ENCODE peak calls at places on chromosome 16, in four cellular contexts. Q, H, N and G are unnamed samples.

GRCh38 chr16:20372696-20373095 is 20.2 kb upstream of the UMOD start:
- DNase-seq in Q (no peak), H (no peak), N (no peak), G (no peak)

GRCh38 chr16:752008-752315 is 8.6 kb upstream of the MSLN start:
- DNase-seq in Q (no peak), H (no peak), N (no peak), G (no peak)

GRCh38 chr16:69283851-69284250 is 27.3 kb upstream of the VPS4A start:
- DNase-seq in Q (no peak), H (peak; percentile 13), N (no peak), G (no peak)

GRCh38 chr16:1884155-1884760 is 12.3 kb upstream of the MEIOB start:
- DNase-seq in Q (peak; percentile 57), H (peak; percentile 51), N (no peak), G (no peak)

GRCh38 chr16:10128397-10129258 is 53.6 kb downstream of the GRIN2A start:
- DNase-seq in Q (no peak), H (no peak), N (no peak), G (no peak)

GRCh38 chr16:11118479-11118878 is 137.5 kb downstream of the SOCS1 start:
- DNase-seq in Q (no peak), H (peak; percentile 50), N (no peak), G (no peak)

GRCh38 chr16:48041861-48042435 is 113.8 kb downstream of the ABCC12 start:
- DNase-seq in Q (no peak), H (no peak), N (peak; percentile 22), G (no peak)

GRCh38 chr16:11738742-11739544 is 3.7 kb downstream of the TXNDC11 start:
- DNase-seq in Q (no peak), H (no peak), N (no peak), G (no peak)

GRCh38 chr16:83835972-83836566 is 28.3 kb downstream of the HSBP1 start:
- DNase-seq in Q (no peak), H (peak; percentile 88), N (peak; percentile 36), G (no peak)

GRCh38 chr16:24478401-24478800 is 61.0 kb upstream of the RBBP6 start:
- DNase-seq in Q (no peak), H (no peak), N (no peak), G (no peak)

GRCh38 chr16:67456383-67457140 is 24.4 kb downstream of the ATP6V0D1 start:
- DNase-seq in Q (peak; percentile 51), H (peak; percentile 55), N (no peak), G (no peak)

GRCh38 chr16:69108069-69108904 is 2.8 kb downstream of the HAS3 start:
- DNase-seq in Q (peak; percentile 45), H (no peak), N (no peak), G (peak; percentile 36)

GRCh38 chr16:8572919-8573724 is 17.2 kb downstream of the TMEM114 start:
- DNase-seq in Q (peak; percentile 50), H (peak; percentile 82), N (no peak), G (no peak)

GRCh38 chr16:61681124-61681523 is 355.1 kb downstream of the CDH8 start:
- DNase-seq in Q (no peak), H (no peak), N (no peak), G (no peak)

GRCh38 chr16:71610936-71611871 is 14.8 kb upstream of the MARVELD3 start:
- DNase-seq in Q (peak; percentile 91), H (peak; percentile 74), N (peak; percentile 67), G (no peak)

GRCh38 chr16:73949574-73950348 is 346.9 kb upstream of the PSMD7 start:
- DNase-seq in Q (no peak), H (peak; percentile 67), N (peak; percentile 69), G (no peak)

GRCh38 chr16:89917773-89918452 is 749 bp upstream of the MC1R start:
- DNase-seq in Q (peak; percentile 82), H (peak; percentile 93), N (peak; percentile 68), G (no peak)

GRCh38 chr16:8572063-8572918 is 18.0 kb downstream of the TMEM114 start:
- DNase-seq in Q (no peak), H (no peak), N (no peak), G (no peak)

GRCh38 chr16:1081734-1082265 is 9.3 kb downstream of the SSTR5 start:
- DNase-seq in Q (no peak), H (no peak), N (no peak), G (no peak)

GRCh38 chr16:28915181-28915580 is 9.9 kb downstream of the RABEP2 start:
- DNase-seq in Q (no peak), H (peak; percentile 54), N (no peak), G (no peak)

GRCh38 chr16:10552998-10553491 is 27.4 kb downstream of the EMP2 start:
- DNase-seq in Q (peak; percentile 37), H (no peak), N (no peak), G (no peak)

DNA sequence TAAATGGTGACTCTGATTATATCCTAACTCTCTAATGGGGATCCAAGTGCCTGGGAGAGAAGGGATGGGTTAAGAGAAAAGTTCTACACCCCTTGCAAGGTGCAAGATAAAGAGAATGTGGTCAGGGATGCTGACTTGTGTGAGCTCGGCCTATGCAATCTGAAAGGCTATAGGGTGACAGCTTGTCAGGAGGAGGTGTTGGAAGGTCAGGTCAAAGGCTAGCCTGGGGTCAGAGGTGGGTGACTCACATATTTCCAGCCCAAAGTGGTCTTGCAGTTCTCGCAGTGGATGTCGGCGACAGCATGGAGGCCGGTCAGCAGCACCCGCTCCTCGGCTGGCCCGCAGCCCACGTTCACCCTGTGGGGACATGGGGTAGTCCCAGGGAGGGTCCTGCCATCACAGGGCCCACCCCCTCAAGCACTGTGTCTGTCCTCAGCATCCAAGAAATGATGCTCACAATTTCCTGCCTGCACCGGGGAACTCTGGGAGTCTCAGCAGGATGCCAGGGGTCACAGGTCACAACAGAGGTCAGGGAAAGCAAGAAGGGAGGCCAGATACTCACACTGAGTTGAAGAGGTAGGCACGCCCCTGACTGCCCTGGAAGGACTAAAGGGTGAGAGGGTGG is 1.4 kb downstream of the YPEL3 start:
- DNase-seq in Q (no peak), H (no peak), N (no peak), G (no peak)
- TF ChIP-seq CTCF in Q (no peak), H (no peak), N (no peak), G (no peak)

DNA sequence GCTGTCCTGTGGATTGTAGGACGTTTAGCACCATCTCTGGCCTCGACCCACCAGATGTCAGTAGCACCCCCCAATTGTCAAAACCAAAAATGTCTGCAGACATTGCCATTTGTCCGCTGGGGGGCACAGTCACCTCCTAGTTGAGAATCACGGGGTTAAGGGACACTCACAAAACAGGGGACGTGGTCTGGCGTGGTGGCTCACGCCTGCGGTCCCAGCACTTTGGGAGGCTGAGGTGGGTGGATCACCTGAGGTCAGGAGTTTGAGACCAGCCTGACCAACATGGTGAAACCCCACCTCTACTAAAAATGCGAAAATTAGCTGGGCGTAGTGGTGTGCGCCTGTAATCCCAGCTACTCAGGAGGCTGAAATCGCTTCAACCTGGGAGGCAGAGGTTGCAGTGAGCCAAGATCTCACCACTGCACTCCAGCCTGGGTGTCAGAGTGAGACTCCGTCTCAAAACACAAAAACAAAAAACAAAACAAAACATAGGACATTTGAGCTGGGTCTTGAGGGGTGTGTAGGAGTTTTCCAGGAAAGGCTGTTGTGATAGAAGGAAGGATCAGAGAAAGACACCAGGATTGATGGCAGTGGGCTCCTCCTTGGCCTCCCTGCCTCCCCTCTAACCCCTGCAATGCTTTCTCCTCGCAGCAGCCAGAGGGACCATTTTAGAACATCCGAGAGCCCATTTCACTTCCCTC is 171.8 kb upstream of the GSE1 start:
- DNase-seq in Q (no peak), H (no peak), N (no peak), G (no peak)
- TF ChIP-seq CTCF in Q (no peak), H (no peak), N (no peak), G (no peak)

GRCh38 chr16:57723170-57723569 is 12.4 kb upstream of the KATNB1 start:
- DNase-seq in Q (no peak), H (peak; percentile 28), N (no peak), G (peak; percentile 59)

GRCh38 chr16:57721356-57721755 is 14.2 kb upstream of the KATNB1 start:
- DNase-seq in Q (no peak), H (no peak), N (no peak), G (peak; percentile 75)

GRCh38 chr16:57720142-57720575 is 15.4 kb upstream of the KATNB1 start:
- DNase-seq in Q (peak; percentile 65), H (peak; percentile 77), N (peak; percentile 32), G (peak; percentile 57)

GRCh38 chr16:57722651-57723050 is 12.9 kb upstream of the KATNB1 start:
- DNase-seq in Q (no peak), H (no peak), N (no peak), G (peak; percentile 67)

GRCh38 chr16:57721765-57722499 is 13.6 kb upstream of the KATNB1 start:
- DNase-seq in Q (peak; percentile 44), H (no peak), N (no peak), G (peak; percentile 61)
- TF ChIP-seq CTCF in Q (no peak), H (no peak), N (no peak), G (no peak)

GRCh38 chr16:19288872-19289799 is 3.6 kb downstream of the CLEC19A start:
- DNase-seq in Q (no peak), H (no peak), N (no peak), G (no peak)

GRCh38 chr16:19284207-19284606 is 1.3 kb upstream of the CLEC19A start:
- DNase-seq in Q (no peak), H (no peak), N (peak; percentile 73), G (no peak)

GRCh38 chr16:19285431-19285830 is at the start of gene CLEC19A:
- DNase-seq in Q (no peak), H (no peak), N (no peak), G (no peak)

GRCh38 chr16:19287241-19287640 is 1.7 kb downstream of the CLEC19A start:
- DNase-seq in Q (no peak), H (no peak), N (no peak), G (no peak)

GRCh38 chr16:19286827-19287226 is 1.3 kb downstream of the CLEC19A start:
- DNase-seq in Q (no peak), H (no peak), N (no peak), G (no peak)
- TF ChIP-seq CTCF in Q (no peak), H (no peak), N (no peak), G (no peak)

GRCh38 chr16:70578035-70578434 is 54.4 kb downstream of the SF3B3 start:
- DNase-seq in Q (no peak), H (no peak), N (no peak), G (peak; percentile 35)

GRCh38 chr16:70586731-70587130 is 59.6 kb upstream of the IL34 start:
- DNase-seq in Q (no peak), H (no peak), N (no peak), G (no peak)

GRCh38 chr16:70579648-70580630 is 56.3 kb downstream of the SF3B3 start:
- DNase-seq in Q (peak; percentile 19), H (no peak), N (no peak), G (peak; percentile 82)

GRCh38 chr16:70579248-70579647 is 55.6 kb downstream of the SF3B3 start:
- DNase-seq in Q (no peak), H (no peak), N (no peak), G (no peak)

DNA sequence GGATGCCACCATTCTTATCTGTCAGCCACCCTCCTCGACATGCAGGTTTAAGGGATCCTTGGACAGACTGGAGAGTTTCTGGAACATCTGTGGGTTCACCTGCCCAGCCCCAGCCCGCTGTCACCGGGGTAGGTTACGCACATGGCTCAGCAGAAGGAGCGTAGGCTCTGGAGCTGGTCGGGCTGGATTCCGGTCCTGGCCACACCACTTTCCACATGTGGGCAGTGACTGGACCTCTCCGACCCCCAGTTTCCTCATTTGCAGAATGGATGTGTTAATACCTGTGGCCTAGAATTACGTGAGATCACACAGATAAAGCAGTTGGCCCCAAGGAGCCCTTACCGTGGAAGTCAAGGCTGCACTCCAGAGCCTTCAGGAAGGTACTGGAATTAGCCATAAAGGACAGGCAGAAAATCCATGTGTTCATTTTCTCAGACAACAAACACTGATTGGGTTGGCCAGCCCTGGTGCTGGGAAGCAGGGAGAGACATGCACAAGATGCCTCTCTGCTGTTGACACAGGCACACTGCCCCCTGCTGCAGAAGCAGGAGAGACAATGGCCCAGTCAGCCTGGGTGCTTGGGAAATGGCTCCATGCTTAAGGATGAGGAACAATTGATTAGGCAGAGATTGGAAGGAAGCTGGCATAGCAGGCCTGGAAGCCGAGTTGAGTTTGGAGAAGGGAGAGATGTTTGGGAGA is 58.8 kb downstream of the SF3B3 start:
- DNase-seq in Q (no peak), H (peak; percentile 50), N (no peak), G (peak; percentile 68)
- TF ChIP-seq CTCF in Q (peak; percentile 32), H (peak; percentile 56), N (no peak), G (peak; percentile 53)